ENCODE peak calls at places on chromosomes 3 and 15, in six cellular contexts. G is stomach; T is thyroid gland; M is pancreas; H is CD8-positive, alpha-beta T cell; N is kidney. F is an unnamed sample. For H3K9me3, the result is how much of the 10 kb centered on the place peaks cover.

GRCh38 chr3:106825962-106826605 is 551.2 kb upstream of the CCDC54 start:
- DNase-seq in G (no peak), T (no peak), M (no peak), H (no peak), N (no peak), F (no peak)

GRCh38 chr15:96225642-96226259 is 104.7 kb upstream of the NR2F2 start:
- DNase-seq in G (no peak), T (no peak), M (no peak), H (no peak), N (no peak), F (no peak)

GRCh38 chr3:47283596-47284364 is 1.0 kb downstream of the KLHL18 start:
- DNase-seq in G (no peak), T (peak), M (peak), H (peak), N (no peak), F (no peak)

GRCh38 chr3:173938159-173938558 is 540.6 kb downstream of the NLGN1 start:
- DNase-seq in G (no peak), T (no peak), M (no peak), H (no peak), N (no peak), F (no peak)

GRCh38 chr15:49979705-49980382 is 139.2 kb downstream of the ATP8B4 start:
- DNase-seq in G (no peak), T (no peak), M (no peak), H (no peak), N (no peak), F (no peak)

GRCh38 chr15:66934315-66934930 is 131.0 kb upstream of the SMAD3 start:
- DNase-seq in G (no peak), T (no peak), M (no peak), H (no peak), N (no peak), F (no peak)

GRCh38 chr3:152445227-152445626 is 176.5 kb downstream of the MBNL1 start:
- DNase-seq in G (no peak), T (no peak), M (no peak), H (no peak), N (no peak), F (no peak)

GRCh38 chr3:83928903-83929302 is 1029.9 kb upstream of the CADM2 start:
- DNase-seq in G (no peak), T (no peak), M (no peak), H (no peak), N (no peak), F (no peak)

GRCh38 chr3:156150434-156151066 is 30.2 kb downstream of the KCNAB1 start:
- DNase-seq in G (peak), T (peak), M (no peak), H (no peak), N (no peak), F (peak)

GRCh38 chr15:92141607-92142006 is 252.1 kb upstream of the ST8SIA2 start:
- DNase-seq in G (no peak), T (no peak), M (no peak), H (no peak), N (no peak), F (no peak)

GRCh38 chr3:105700575-105700974 is 168.2 kb downstream of the CBLB start:
- DNase-seq in G (no peak), T (no peak), M (no peak), H (no peak), N (no peak), F (no peak)

GRCh38 chr15:68644996-68645395 is 66.2 kb downstream of the CORO2B start:
- DNase-seq in G (no peak), T (no peak), M (no peak), H (no peak), N (no peak), F (no peak)
- H3K9me3 ChIP-seq in G (under half), T (under half), M (under half), H (under half), N (under half), F (under half)

GRCh38 chr15:39613271-39613670 is 32.4 kb downstream of the THBS1 start:
- DNase-seq in G (no peak), T (no peak), M (no peak), H (no peak), N (no peak), F (no peak)
- H3K9me3 ChIP-seq in G (under half), T (under half), M (under half), H (under half), N (under half), F (under half)

GRCh38 chr15:41286665-41287333 is 45.6 kb downstream of the OIP5 start:
- DNase-seq in G (no peak), T (no peak), M (no peak), H (no peak), N (no peak), F (no peak)

GRCh38 chr15:41283653-41284424 is 48.6 kb downstream of the OIP5 start:
- DNase-seq in G (peak), T (peak), M (peak), H (peak), N (peak), F (peak)

GRCh38 chr15:41284425-41285177 is 47.8 kb downstream of the OIP5 start:
- DNase-seq in G (no peak), T (peak), M (no peak), H (no peak), N (no peak), F (no peak)

GRCh38 chr15:41288464-41288863 is 43.9 kb downstream of the OIP5 start:
- DNase-seq in G (no peak), T (no peak), M (no peak), H (no peak), N (no peak), F (no peak)

DNA sequence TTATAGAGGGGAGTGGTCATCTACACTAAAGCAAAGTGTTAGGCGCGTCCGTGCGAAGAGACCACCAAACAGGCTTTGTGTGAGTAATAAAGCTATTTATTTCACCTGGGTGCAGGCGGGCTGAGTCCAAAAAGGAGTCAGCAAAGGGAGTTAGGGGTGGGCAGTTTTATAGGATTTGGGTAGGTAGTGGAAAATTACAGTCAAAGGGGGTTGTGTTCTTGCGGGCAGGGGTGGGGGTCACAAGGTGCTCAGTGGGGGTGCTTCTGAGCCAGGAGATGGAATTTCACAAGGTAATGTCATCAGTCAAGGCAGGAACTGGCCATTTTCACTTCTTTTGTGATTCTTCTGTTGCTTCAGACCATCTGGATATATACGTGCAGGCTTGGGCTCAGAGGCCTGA is 47.1 kb downstream of the OIP5 start:
- DNase-seq in G (no peak), T (no peak), M (no peak), H (no peak), N (no peak), F (no peak)
- H3K9me3 ChIP-seq in G (under half), T (under half), M (under half), H (under half), N (under half), F (under half)

GRCh38 chr3:58019343-58019742 is 11.1 kb downstream of the FLNB start:
- DNase-seq in G (no peak), T (no peak), M (no peak), H (no peak), N (no peak), F (no peak)
- H3K9me3 ChIP-seq in G (under half), T (under half), M (under half), H (under half), N (under half), F (under half)

DNA sequence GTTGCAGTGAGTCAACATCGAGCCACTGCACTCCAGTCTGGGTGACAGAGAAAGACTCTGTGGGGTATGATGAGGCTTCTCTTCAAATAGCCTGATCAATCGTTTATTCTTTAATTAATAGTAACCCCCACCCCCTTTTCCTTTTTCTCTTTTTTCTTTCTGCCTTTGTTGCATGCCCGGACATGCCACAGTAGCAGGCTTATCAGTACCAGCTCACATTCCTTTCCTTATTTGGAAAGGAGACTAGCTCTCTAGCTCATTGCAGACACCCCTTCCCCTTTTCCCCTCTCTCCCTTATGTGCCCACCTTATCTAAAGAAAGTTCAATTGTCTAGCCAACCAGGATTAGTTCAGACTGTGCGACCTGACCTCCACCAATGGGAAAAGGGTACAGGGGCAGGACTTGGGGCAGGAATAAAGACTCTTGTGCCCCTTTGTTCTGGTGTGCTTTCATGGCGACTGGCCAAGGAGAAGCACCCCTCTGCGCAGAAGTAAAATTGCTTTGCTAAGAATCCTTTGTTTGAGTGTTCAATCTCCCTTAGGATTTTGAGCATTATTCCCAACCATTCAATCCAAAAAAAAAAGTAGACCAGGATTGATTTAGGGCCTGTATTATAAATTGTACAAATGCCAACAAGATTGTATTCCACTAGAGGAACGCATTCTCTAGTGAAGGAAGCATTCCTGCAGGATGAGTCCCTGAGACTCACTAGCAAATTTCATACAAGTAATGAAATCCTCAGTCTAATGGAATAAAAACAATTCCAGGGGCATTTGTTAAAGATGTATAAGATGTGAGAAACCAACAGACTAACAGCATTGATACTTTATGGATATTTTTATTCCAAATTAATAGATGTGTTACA is 95.8 kb upstream of the SNRPN start:
- DNase-seq in G (no peak), T (no peak), M (no peak), H (no peak), N (no peak), F (no peak)
- H3K9me3 ChIP-seq in G (under half), T (under half), M (under half), H (under half), N (under half), F (under half)

F was measured in T-helper 17 cell.